ENCODE peak calls at places on chromosomes 1 and 21, in ten cellular contexts. P, A, W, L, U, N, F, Z, O and E are unnamed samples.

GRCh38 chr1:75440274-75440673 is 170.6 kb downstream of the SLC44A5 start:
- DNase-seq in P (no peak), A (no peak), W (no peak), L (no peak), U (no peak), N (no peak), F (no peak), Z (no peak), O (no peak), E (no peak)

GRCh38 chr1:7229696-7230095 is 444.4 kb downstream of the CAMTA1 start:
- DNase-seq in P (no peak), A (no peak), W (no peak), L (no peak), U (peak; percentile 80), N (peak; percentile 49), F (peak; percentile 39), Z (no peak), O (no peak), E (no peak)

GRCh38 chr1:27520651-27521050 is 30.7 kb upstream of the WASF2 start:
- DNase-seq in P (no peak), A (no peak), W (no peak), L (no peak), U (no peak), N (no peak), F (no peak), Z (no peak), O (peak; percentile 60), E (no peak)

GRCh38 chr1:145871994-145872411 is 13.1 kb upstream of the PIAS3 start:
- DNase-seq in P (peak; percentile 53), A (peak; percentile 80), W (peak; percentile 88), L (no peak), U (peak; percentile 75), N (peak; percentile 54), F (peak; percentile 66), Z (peak; percentile 51), O (peak; percentile 45), E (no peak)

GRCh38 chr1:34929853-34930701 is 627 bp upstream of the DLGAP3 start:
- DNase-seq in P (no peak), A (no peak), W (no peak), L (no peak), U (no peak), N (no peak), F (no peak), Z (no peak), O (no peak), E (no peak)

GRCh38 chr1:205445653-205445955 is 10.2 kb downstream of the BLACAT1 start:
- DNase-seq in P (no peak), A (no peak), W (no peak), L (no peak), U (no peak), N (no peak), F (no peak), Z (no peak), O (no peak), E (no peak)

GRCh38 chr1:234989019-234989418 is 139.6 kb downstream of the TOMM20 start:
- DNase-seq in P (no peak), A (peak; percentile 7), W (no peak), L (no peak), U (peak; percentile 69), N (no peak), F (no peak), Z (no peak), O (no peak), E (no peak)

GRCh38 chr1:240235521-240236288 is 144.0 kb downstream of the FMN2 start:
- DNase-seq in P (no peak), A (no peak), W (no peak), L (no peak), U (peak; percentile 58), N (no peak), F (no peak), Z (no peak), O (no peak), E (no peak)

GRCh38 chr1:183443025-183443424 is 24.8 kb upstream of the NMNAT2 start:
- DNase-seq in P (no peak), A (no peak), W (no peak), L (no peak), U (peak; percentile 58), N (peak; percentile 20), F (no peak), Z (no peak), O (no peak), E (no peak)

GRCh38 chr1:145729661-145730436 is 10.6 kb downstream of the CD160 start:
- DNase-seq in P (no peak), A (no peak), W (no peak), L (no peak), U (peak; percentile 52), N (no peak), F (no peak), Z (no peak), O (no peak), E (no peak)

GRCh38 chr1:43582162-43582566 is 51.5 kb downstream of the PTPRF start:
- DNase-seq in P (no peak), A (no peak), W (no peak), L (peak; percentile 55), U (peak; percentile 96), N (peak; percentile 97), F (peak; percentile 96), Z (peak; percentile 64), O (no peak), E (no peak)

GRCh38 chr1:14597343-14598006 is 1.0 kb upstream of the KAZN start:
- DNase-seq in P (no peak), A (no peak), W (no peak), L (no peak), U (peak; percentile 10), N (peak; percentile 39), F (peak; percentile 26), Z (no peak), O (no peak), E (no peak)

DNA sequence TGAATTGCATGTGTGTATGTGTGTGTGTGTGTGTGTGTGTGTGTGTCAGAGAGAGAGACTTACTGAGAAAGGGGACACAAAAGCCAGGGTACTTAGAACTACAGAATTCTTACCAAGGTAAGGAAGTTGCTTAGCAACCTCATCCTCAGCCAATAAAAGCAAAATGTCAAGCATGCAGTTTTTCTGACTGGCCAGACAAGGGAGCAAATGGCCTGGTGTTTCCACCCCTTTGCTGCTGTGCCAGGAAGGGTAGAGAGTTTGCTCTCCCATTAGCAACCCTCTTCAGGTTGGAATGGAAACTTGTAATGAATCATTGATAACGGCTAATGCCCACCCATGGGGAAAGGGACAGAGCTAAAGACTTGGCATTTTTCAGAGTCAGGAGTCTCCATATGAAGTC is 10.7 kb downstream of the RXRG start:
- DNase-seq in P (no peak), A (no peak), W (no peak), L (no peak), U (no peak), N (no peak), F (no peak), Z (no peak), O (no peak), E (no peak)
- TF ChIP-seq CTCF in P (no peak), A (no peak), W (no peak), L (no peak), U (no peak), N (no peak), F (no peak), Z (no peak), O (no peak), E (no peak)

GRCh38 chr1:206800411-206800810 is 28.1 kb upstream of the IL10 start:
- DNase-seq in P (no peak), A (no peak), W (no peak), L (no peak), U (no peak), N (peak; percentile 20), F (no peak), Z (no peak), O (no peak), E (no peak)

GRCh38 chr1:206796984-206797402 is 24.7 kb upstream of the IL10 start:
- DNase-seq in P (no peak), A (no peak), W (no peak), L (no peak), U (no peak), N (no peak), F (no peak), Z (no peak), O (no peak), E (no peak)

GRCh38 chr1:206799311-206799710 is 27.0 kb upstream of the IL10 start:
- DNase-seq in P (no peak), A (no peak), W (no peak), L (no peak), U (no peak), N (peak; percentile 28), F (no peak), Z (no peak), O (no peak), E (no peak)

GRCh38 chr1:206797534-206798383 is 25.5 kb upstream of the IL10 start:
- DNase-seq in P (no peak), A (no peak), W (no peak), L (no peak), U (no peak), N (no peak), F (no peak), Z (peak; percentile 49), O (no peak), E (no peak)

GRCh38 chr1:206798384-206798996 is 26.2 kb upstream of the IL10 start:
- DNase-seq in P (no peak), A (no peak), W (no peak), L (no peak), U (no peak), N (no peak), F (no peak), Z (no peak), O (no peak), E (no peak)
- TF ChIP-seq CTCF in P (no peak), A (no peak), W (no peak), L (no peak), U (no peak), N (no peak), F (no peak), Z (no peak), O (peak; percentile 3), E (peak; percentile 11)

GRCh38 chr1:247322437-247322836 is 9.2 kb downstream of the ZNF496 start:
- DNase-seq in P (no peak), A (no peak), W (no peak), L (no peak), U (no peak), N (no peak), F (no peak), Z (no peak), O (no peak), E (no peak)

GRCh38 chr1:247316590-247317197 is 15.0 kb downstream of the ZNF496 start:
- DNase-seq in P (no peak), A (no peak), W (no peak), L (no peak), U (no peak), N (no peak), F (no peak), Z (no peak), O (no peak), E (no peak)

GRCh38 chr1:247322849-247323586 is 8.6 kb downstream of the ZNF496 start:
- DNase-seq in P (no peak), A (no peak), W (no peak), L (no peak), U (no peak), N (no peak), F (no peak), Z (no peak), O (no peak), E (no peak)

GRCh38 chr1:247317702-247318101 is 14.0 kb downstream of the ZNF496 start:
- DNase-seq in P (no peak), A (no peak), W (no peak), L (no peak), U (no peak), N (no peak), F (no peak), Z (no peak), O (no peak), E (no peak)
- TF ChIP-seq CTCF in P (no peak), A (no peak), W (no peak), L (no peak), U (no peak), N (no peak), F (no peak), Z (no peak), O (no peak), E (no peak)

GRCh38 chr21:38170283-38170682 is 86.5 kb upstream of the KCNJ15 start:
- DNase-seq in P (peak; percentile 25), A (no peak), W (no peak), L (no peak), U (peak; percentile 53), N (peak; percentile 24), F (peak; percentile 61), Z (peak; percentile 30), O (no peak), E (no peak)
- TF ChIP-seq CTCF in P (peak; percentile 46), A (no peak), W (peak; percentile 57), L (no peak), U (peak; percentile 25), N (peak; percentile 37), F (peak; percentile 71), Z (no peak), O (peak; percentile 61), E (peak; percentile 79)